ENCODE peak calls at places on chromosomes 11 and 22, in six cellular contexts. V, I, N, Y, E and A are unnamed samples.

GRCh38 chr11:33912405-33913361 is 20.8 kb upstream of the LMO2 start:
- DNase-seq in V (no peak), I (peak), N (no peak), E (no peak), Y (peak), A (peak)

GRCh38 chr11:70020336-70021214 is 57.5 kb upstream of the ANO1 start:
- DNase-seq in Y (no peak), V (peak), E (no peak), N (no peak), I (no peak), A (no peak)

GRCh38 chr22:25729595-25729994 is 12.4 kb upstream of the MYO18B start:
- DNase-seq in Y (no peak), N (no peak), I (no peak), E (no peak), V (no peak), A (no peak)

GRCh38 chr22:35315141-35315854 is 15.6 kb downstream of the TOM1 start:
- DNase-seq in N (no peak), V (no peak), Y (peak), I (no peak), E (peak), A (no peak)

GRCh38 chr11:102361100-102362021 is 14.3 kb downstream of the BIRC2 start:
- DNase-seq in I (no peak), E (no peak), N (no peak), Y (no peak), V (no peak), A (no peak)

GRCh38 chr11:112605093-112605666 is 344.5 kb upstream of the PLET1 start:
- DNase-seq in N (no peak), E (no peak), Y (no peak), V (no peak), I (no peak), A (no peak)

GRCh38 chr11:70860855-70861254 is 391.5 kb downstream of the SHANK2 start:
- DNase-seq in I (no peak), Y (no peak), N (no peak), E (no peak), V (no peak), A (no peak)

GRCh38 chr11:27291302-27291889 is 71.6 kb downstream of the CCDC34 start:
- DNase-seq in E (no peak), I (no peak), V (peak), Y (peak), N (no peak), A (peak)

GRCh38 chr11:86815726-86816125 is 15.4 kb downstream of the PRSS23 start:
- DNase-seq in N (no peak), V (no peak), Y (peak), E (no peak), I (no peak), A (no peak)

GRCh38 chr11:77049081-77049480 is 14.9 kb downstream of the B3GNT6 start:
- DNase-seq in E (no peak), N (no peak), Y (no peak), I (no peak), V (peak), A (no peak)

GRCh38 chr11:77044356-77044755 is 10.2 kb downstream of the B3GNT6 start:
- DNase-seq in E (no peak), I (no peak), N (no peak), V (no peak), Y (no peak), A (no peak)

GRCh38 chr11:77047007-77047927 is 13.1 kb downstream of the B3GNT6 start:
- DNase-seq in I (peak), V (peak), Y (peak), N (peak), E (peak), A (peak)

GRCh38 chr11:77044886-77045285 is 10.7 kb downstream of the B3GNT6 start:
- DNase-seq in N (no peak), I (no peak), V (no peak), E (no peak), Y (no peak), A (no peak)

DNA sequence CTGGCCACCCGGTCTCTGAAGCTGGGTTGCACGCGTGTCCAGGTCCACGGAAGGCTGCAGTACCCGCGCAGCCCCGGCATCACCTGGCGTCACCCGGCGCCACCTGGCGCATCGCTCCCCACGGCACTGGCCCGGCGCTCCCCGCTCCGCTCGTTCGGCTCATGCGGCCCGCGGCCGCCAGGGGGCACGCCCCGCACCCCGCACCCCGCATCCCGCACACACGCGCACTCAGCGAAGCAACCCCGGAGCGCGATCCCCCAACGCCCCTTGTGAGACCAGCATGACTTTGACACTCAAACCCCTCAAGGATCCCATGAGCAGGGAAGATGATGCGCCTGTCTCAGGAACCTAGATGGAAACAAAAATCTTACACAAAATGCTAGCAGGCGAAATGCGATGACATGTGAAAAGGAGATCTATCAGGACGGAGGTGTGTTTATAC is 11.9 kb downstream of the B3GNT6 start:
- DNase-seq in V (peak), N (peak), I (peak), E (no peak), Y (peak), A (no peak)
- H3K4me3 ChIP-seq in V (no peak), N (no peak), I (no peak), E (no peak), Y (no peak), A (no peak)

GRCh38 chr11:119306373-119306890 is 10.5 kb downstream of the MCAM start:
- DNase-seq in V (no peak), E (no peak), N (no peak), Y (no peak), I (no peak), A (no peak)
- H3K4me3 ChIP-seq in V (no peak), E (no peak), N (no peak), Y (no peak), I (no peak), A (no peak)

DNA sequence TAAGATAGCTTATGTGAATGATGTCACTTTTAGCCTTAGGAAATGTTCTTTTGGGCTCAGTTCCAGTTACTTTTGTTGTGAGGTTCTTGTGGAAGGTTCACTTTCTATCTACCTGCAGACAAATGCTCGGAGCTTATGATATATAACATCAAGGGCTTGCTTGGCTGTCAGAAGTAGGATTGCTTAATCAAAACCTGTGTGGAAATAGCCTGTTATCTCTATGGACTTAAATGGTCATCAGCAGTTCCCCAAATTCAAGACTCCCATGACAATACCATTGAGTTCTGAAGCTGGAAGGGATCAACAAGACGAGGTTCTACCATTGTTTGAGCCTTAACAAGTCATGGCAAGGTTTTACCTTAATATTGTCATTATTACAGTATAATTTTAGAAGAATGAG is 43.8 kb downstream of the FLI1 start:
- DNase-seq in E (no peak), Y (peak), N (no peak), V (no peak), I (no peak), A (no peak)
- H3K4me3 ChIP-seq in E (no peak), Y (no peak), N (no peak), V (no peak), I (no peak), A (no peak)

GRCh38 chr11:93326681-93327080 is 3.9 kb upstream of the DEUP1 start:
- DNase-seq in E (no peak), N (no peak), I (no peak), V (no peak), Y (no peak), A (no peak)

GRCh38 chr11:93329936-93330445 is 551 bp upstream of the DEUP1 start:
- DNase-seq in E (no peak), V (no peak), I (peak), N (peak), Y (no peak), A (no peak)

GRCh38 chr11:93330446-93330984 is at the start of gene DEUP1:
- DNase-seq in V (peak), I (peak), Y (peak), E (no peak), N (peak), A (no peak)
- H3K4me3 ChIP-seq in V (peak), I (peak), Y (no peak), E (no peak), N (peak), A (no peak)

GRCh38 chr11:109946322-109946846 is 146.8 kb upstream of the ZC3H12C start:
- DNase-seq in V (peak), N (peak), I (peak), E (peak), Y (peak), A (peak)
- H3K4me3 ChIP-seq in V (peak), N (no peak), I (peak), E (no peak), Y (no peak), A (peak)

GRCh38 chr11:13207270-13207664 is 70.3 kb upstream of the BMAL1 start:
- DNase-seq in E (no peak), Y (peak), N (no peak), V (no peak), I (peak), A (peak)
- H3K4me3 ChIP-seq in E (no peak), Y (no peak), N (no peak), V (no peak), I (peak), A (peak)

GRCh38 chr11:120139316-120140069 is 1.6 kb upstream of the TRIM29 start:
- DNase-seq in V (no peak), N (no peak), I (no peak), Y (no peak), E (no peak), A (no peak)
- H3K4me3 ChIP-seq in V (no peak), N (no peak), I (no peak), Y (peak), E (no peak), A (no peak)

DNA sequence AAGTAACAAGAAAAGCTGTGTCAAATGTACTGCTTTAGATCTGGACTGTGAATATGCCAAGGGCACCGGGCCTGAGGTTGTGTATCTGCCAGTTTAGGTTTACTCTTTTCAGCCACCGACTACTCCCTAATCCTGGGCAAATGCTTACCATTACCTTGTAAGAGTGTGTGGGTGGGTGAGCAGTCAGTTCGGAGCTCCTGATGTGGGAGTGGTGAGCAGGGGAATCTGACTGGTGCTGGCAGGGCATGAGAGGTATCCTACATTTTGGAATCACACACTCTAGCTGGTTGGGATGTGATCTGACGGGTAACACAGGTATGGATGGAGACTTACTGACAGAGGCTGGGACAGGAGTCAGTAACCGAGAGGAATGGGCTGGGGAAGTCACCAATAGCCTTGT is 2.6 kb upstream of the FAM180B start:
- DNase-seq in V (no peak), I (no peak), N (no peak), Y (no peak), E (no peak), A (no peak)
- H3K4me3 ChIP-seq in V (no peak), I (no peak), N (no peak), Y (no peak), E (no peak), A (no peak)